ENCODE peak calls at places on chromosomes 11 and 22, in nine cellular contexts. D is osteocyte, G is Caco-2, H is astrocyte of the cerebellum, E is ovary, I is MM.1S, W is kidney, J is astrocyte of the spinal cord, N is fibroblast of lung. Z is an unnamed sample.

GRCh38 chr11:16968196-16968595 is 46.0 kb downstream of the PLEKHA7 start:
- DNase-seq in D (no peak), G (no peak), H (no peak), E (no peak), I (no peak), W (no peak), J (no peak), N (no peak), Z (no peak)

GRCh38 chr11:20671856-20672546 is 2.6 kb downstream of the NELL1 start:
- DNase-seq in D (no peak), G (no peak), H (no peak), E (no peak), I (no peak), W (no peak), J (peak; percentile 1), N (no peak), Z (peak; percentile 38)

GRCh38 chr11:131871061-131871460 is 500.6 kb downstream of the NTM start:
- DNase-seq in D (no peak), G (no peak), H (no peak), E (no peak), I (no peak), W (no peak), J (no peak), N (no peak), Z (no peak)

GRCh38 chr11:117875397-117876048 is 935 bp downstream of the FXYD6 start:
- DNase-seq in D (peak; percentile 79), G (no peak), H (no peak), E (no peak), I (no peak), W (peak; percentile 74), J (no peak), N (no peak), Z (no peak)

GRCh38 chr11:62588966-62589637 is 2.2 kb downstream of the TUT1 start:
- DNase-seq in D (no peak), G (no peak), H (no peak), E (no peak), I (no peak), W (peak; percentile 55), J (no peak), N (no peak), Z (no peak)

GRCh38 chr22:26783886-26784285 is 126.5 kb downstream of the MIAT start:
- DNase-seq in D (no peak), G (no peak), H (no peak), E (no peak), I (no peak), W (no peak), J (no peak), N (no peak), Z (no peak)

GRCh38 chr11:1226226-1226961 is 3.5 kb downstream of the MUC5B start:
- DNase-seq in D (peak; percentile 85), G (peak; percentile 38), H (no peak), E (no peak), I (no peak), W (peak; percentile 70), J (no peak), N (no peak), Z (no peak)

GRCh38 chr11:97557399-97557798 is 1167.6 kb downstream of the JRKL start:
- DNase-seq in D (no peak), G (no peak), H (no peak), E (no peak), I (peak; percentile 30), W (no peak), J (peak; percentile 9), N (no peak), Z (no peak)

GRCh38 chr11:81907996-81908395 is 825.7 kb downstream of the FAM181B start:
- DNase-seq in D (no peak), G (no peak), H (peak; percentile 6), E (no peak), I (no peak), W (no peak), J (peak; percentile 37), N (peak; percentile 30), Z (no peak)

GRCh38 chr11:56849250-56849649 is 100.8 kb upstream of the OR9G4 start:
- DNase-seq in D (no peak), G (no peak), H (no peak), E (no peak), I (no peak), W (no peak), J (no peak), N (no peak), Z (no peak)

GRCh38 chr22:45468872-45469572 is 33.7 kb upstream of the FBLN1 start:
- DNase-seq in D (no peak), G (no peak), H (no peak), E (no peak), I (no peak), W (peak; percentile 22), J (peak; percentile 70), N (peak; percentile 77), Z (no peak)

GRCh38 chr22:30413745-30414524 is 11.6 kb upstream of the MTFP1 start:
- DNase-seq in D (no peak), G (no peak), H (no peak), E (no peak), I (no peak), W (no peak), J (no peak), N (no peak), Z (no peak)

GRCh38 chr11:113475160-113475761 is at the start of gene DRD2:
- DNase-seq in D (peak; percentile 84), G (peak; percentile 64), H (no peak), E (no peak), I (no peak), W (no peak), J (no peak), N (peak; percentile 20), Z (no peak)

GRCh38 chr22:31969789-31970489 is 25.6 kb downstream of the YWHAH start:
- DNase-seq in D (no peak), G (peak; percentile 86), H (peak; percentile 44), E (peak; percentile 65), I (peak; percentile 89), W (peak; percentile 85), J (peak; percentile 62), N (peak; percentile 62), Z (peak; percentile 83)
- TF ChIP-seq CTCF in D (peak; percentile 62), G (peak; percentile 82), H (peak; percentile 79), E (no peak), I (peak; percentile 69), W (peak; percentile 73), J (peak; percentile 74), N (peak; percentile 77), Z (peak; percentile 52)

GRCh38 chr11:11351042-11351586 is 1.9 kb downstream of the CSNK2A3 start:
- DNase-seq in D (peak; percentile 62), G (no peak), H (no peak), E (no peak), I (no peak), W (no peak), J (no peak), N (no peak), Z (no peak)
- TF ChIP-seq CTCF in D (no peak), G (no peak), H (no peak), E (no peak), I (no peak), W (no peak), J (no peak), N (no peak), Z (no peak)

GRCh38 chr22:17198188-17199130 is 20.8 kb downstream of the ADA2 start:
- DNase-seq in D (no peak), G (no peak), H (no peak), E (no peak), I (no peak), W (peak; percentile 75), J (peak; percentile 18), N (peak; percentile 40), Z (no peak)

GRCh38 chr22:17205432-17205831 is 13.8 kb downstream of the ADA2 start:
- DNase-seq in D (no peak), G (no peak), H (no peak), E (no peak), I (peak; percentile 41), W (peak; percentile 2), J (no peak), N (no peak), Z (no peak)

GRCh38 chr22:17199131-17199731 is 20.0 kb downstream of the ADA2 start:
- DNase-seq in D (no peak), G (no peak), H (no peak), E (no peak), I (no peak), W (peak; percentile 38), J (peak; percentile 49), N (peak; percentile 71), Z (no peak)

GRCh38 chr22:17201285-17201945 is 17.8 kb downstream of the ADA2 start:
- DNase-seq in D (no peak), G (no peak), H (no peak), E (no peak), I (no peak), W (peak; percentile 3), J (no peak), N (peak; percentile 13), Z (no peak)
- TF ChIP-seq CTCF in D (peak; percentile 16), G (peak; percentile 30), H (peak; percentile 24), E (no peak), I (no peak), W (no peak), J (no peak), N (peak; percentile 41), Z (no peak)

GRCh38 chr11:2690596-2691354 is 9.0 kb downstream of the KCNQ1OT1 start:
- DNase-seq in D (no peak), G (peak; percentile 29), H (no peak), E (no peak), I (no peak), W (peak; percentile 23), J (no peak), N (no peak), Z (no peak)

GRCh38 chr11:2691355-2691761 is 8.4 kb downstream of the KCNQ1OT1 start:
- DNase-seq in D (no peak), G (peak; percentile 17), H (no peak), E (peak; percentile 54), I (no peak), W (peak; percentile 41), J (no peak), N (no peak), Z (no peak)

GRCh38 chr11:2693271-2693833 is 6.4 kb downstream of the KCNQ1OT1 start:
- DNase-seq in D (no peak), G (peak; percentile 29), H (no peak), E (no peak), I (no peak), W (peak; percentile 55), J (no peak), N (no peak), Z (no peak)

GRCh38 chr11:2693851-2694261 is 5.9 kb downstream of the KCNQ1OT1 start:
- DNase-seq in D (no peak), G (peak; percentile 38), H (no peak), E (peak; percentile 19), I (no peak), W (peak; percentile 38), J (no peak), N (no peak), Z (no peak)

DNA sequence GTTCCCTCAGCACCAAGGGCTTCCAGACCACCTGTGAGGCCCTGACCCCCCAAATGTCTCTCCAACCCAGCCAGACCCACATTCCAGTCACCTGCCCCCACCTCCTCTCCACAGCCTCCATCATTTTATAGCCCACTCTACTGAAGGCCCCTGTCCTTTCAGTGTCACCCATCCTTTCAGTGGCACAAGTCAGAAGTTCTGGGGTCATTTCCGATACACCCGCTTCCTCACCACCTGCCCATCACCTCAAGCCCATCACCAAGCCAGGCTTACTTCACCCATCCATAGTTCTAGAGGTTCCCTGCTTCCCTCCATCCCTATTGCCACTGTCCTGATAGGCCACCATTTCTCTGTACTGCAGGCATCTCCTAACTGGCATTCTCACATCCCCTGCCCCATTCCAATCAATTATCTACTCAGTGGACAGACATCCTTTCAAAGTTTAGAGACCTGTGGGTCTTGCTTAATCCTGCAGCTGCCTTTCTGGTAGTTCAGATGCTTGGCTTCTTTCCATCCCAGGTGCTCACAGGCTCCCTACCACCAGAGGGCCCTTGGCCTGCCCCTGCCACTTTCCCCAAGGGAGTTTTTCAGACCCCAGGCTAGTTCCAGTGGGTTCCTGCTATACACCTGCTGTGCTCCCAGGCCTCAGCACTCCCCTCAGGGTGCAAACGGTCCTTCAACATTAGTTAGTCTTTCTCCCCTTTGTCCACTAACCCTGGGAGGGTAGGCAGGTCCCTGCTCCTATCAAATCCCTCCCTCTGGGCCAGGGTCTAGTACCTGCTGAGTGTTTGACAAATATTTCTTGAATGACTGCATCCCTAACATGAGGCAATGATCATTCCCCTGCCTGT is 7.6 kb downstream of the KCNQ1OT1 start:
- DNase-seq in D (no peak), G (peak; percentile 46), H (no peak), E (peak; percentile 14), I (no peak), W (peak; percentile 57), J (no peak), N (no peak), Z (no peak)
- TF ChIP-seq CTCF in D (peak; percentile 18), G (peak; percentile 70), H (peak; percentile 35), E (no peak), I (peak; percentile 40), W (peak; percentile 32), J (peak; percentile 34), N (peak; percentile 27), Z (peak; percentile 18)

Z was measured in GM13976.